ENCODE peak calls at places on chromosomes 12 and 14, in six cellular contexts. B is GM12878, C is IMR-90, S is K562, K is A549, E is HepG2. R is an unnamed sample.
A peak's percentile ranks its signal among the peaks of the same experiment; 100 is the strongest.

GRCh38 chr12:78194448-78194847 is 363.8 kb downstream of the NAV3 start:
- DNase-seq in S (no peak), K (no peak), B (no peak), C (peak; percentile 95), E (no peak), R (no peak)

GRCh38 chr12:102634216-102634615 is 153.9 kb upstream of the IGF1 start:
- DNase-seq in K (no peak), B (no peak), E (no peak), C (peak; percentile 79), S (no peak), R (no peak)

GRCh38 chr12:131732996-131733615 is 22.2 kb downstream of the SFSWAP start:
- DNase-seq in K (no peak), B (no peak), S (no peak), C (no peak), E (no peak), R (no peak)

GRCh38 chr12:96431067-96431466 is 30.8 kb upstream of the CDK17 start:
- DNase-seq in C (no peak), E (no peak), B (no peak), S (no peak), K (no peak), R (no peak)

GRCh38 chr14:23578560-23579310 is at the start of gene JPH4:
- DNase-seq in K (no peak), E (no peak), C (no peak), S (no peak), B (no peak), R (no peak)

GRCh38 chr12:84911331-84912190 is 1.0 kb downstream of the SLC6A15 start:
- DNase-seq in E (no peak), K (peak; percentile 72), S (no peak), B (no peak), C (peak; percentile 56), R (peak; percentile 79)

GRCh38 chr12:852864-853263 is 96.6 kb downstream of the RAD52 start:
- DNase-seq in B (no peak), K (no peak), E (no peak), C (no peak), S (no peak), R (no peak)

GRCh38 chr14:102370305-102370809 is 7.6 kb downstream of the TECPR2 start:
- DNase-seq in C (peak; percentile 13), E (no peak), B (no peak), S (no peak), K (peak; percentile 6), R (no peak)

GRCh38 chr14:86779416-86779815 is 1213.6 kb downstream of the GALC start:
- DNase-seq in C (peak; percentile 40), S (no peak), K (no peak), E (no peak), B (no peak), R (no peak)

GRCh38 chr14:83085725-83086124 is 1552.1 kb upstream of the SEL1L start:
- DNase-seq in C (peak; percentile 21), S (no peak), B (no peak), K (no peak), E (no peak), R (no peak)

GRCh38 chr14:26448181-26448855 is 149.5 kb downstream of the NOVA1 start:
- DNase-seq in E (no peak), S (no peak), C (no peak), K (no peak), B (no peak), R (no peak)

GRCh38 chr12:65755596-65755978 is 68.7 kb upstream of the HMGA2 start:
- DNase-seq in B (no peak), S (no peak), K (no peak), C (peak; percentile 36), E (no peak), R (no peak)

GRCh38 chr12:116368196-116369194 is 91.0 kb upstream of the MED13L start:
- DNase-seq in B (no peak), K (peak; percentile 99), E (no peak), S (no peak), C (no peak), R (no peak)

GRCh38 chr12:129840145-129840884 is 63.5 kb downstream of the TMEM132D start:
- DNase-seq in E (no peak), B (no peak), K (no peak), C (no peak), S (no peak), R (no peak)

GRCh38 chr14:45972416-45972815 is 679.2 kb downstream of the RPL10L start:
- DNase-seq in E (no peak), B (no peak), K (no peak), C (no peak), S (no peak), R (no peak)

GRCh38 chr14:64234877-64235651 is 59.1 kb downstream of the ESR2 start:
- DNase-seq in C (peak; percentile 14), K (no peak), S (no peak), E (no peak), B (no peak), R (no peak)

GRCh38 chr14:63663428-63664142 is 21.9 kb upstream of the WDR89 start:
- DNase-seq in E (peak; percentile 23), C (no peak), S (no peak), K (peak; percentile 18), B (no peak), R (no peak)

GRCh38 chr14:102493096-102493495 is 16.5 kb downstream of the ANKRD9 start:
- DNase-seq in S (no peak), K (no peak), B (no peak), C (no peak), E (no peak), R (no peak)

GRCh38 chr14:37150414-37150813 is 22.0 kb downstream of the SLC25A21 start:
- DNase-seq in C (peak; percentile 58), S (peak; percentile 46), B (no peak), E (peak; percentile 63), K (peak; percentile 50), R (peak; percentile 37)

GRCh38 chr14:64196668-64197411 is 97.3 kb downstream of the ESR2 start:
- DNase-seq in S (no peak), C (peak; percentile 64), E (no peak), K (no peak), B (no peak), R (peak; percentile 61)

DNA sequence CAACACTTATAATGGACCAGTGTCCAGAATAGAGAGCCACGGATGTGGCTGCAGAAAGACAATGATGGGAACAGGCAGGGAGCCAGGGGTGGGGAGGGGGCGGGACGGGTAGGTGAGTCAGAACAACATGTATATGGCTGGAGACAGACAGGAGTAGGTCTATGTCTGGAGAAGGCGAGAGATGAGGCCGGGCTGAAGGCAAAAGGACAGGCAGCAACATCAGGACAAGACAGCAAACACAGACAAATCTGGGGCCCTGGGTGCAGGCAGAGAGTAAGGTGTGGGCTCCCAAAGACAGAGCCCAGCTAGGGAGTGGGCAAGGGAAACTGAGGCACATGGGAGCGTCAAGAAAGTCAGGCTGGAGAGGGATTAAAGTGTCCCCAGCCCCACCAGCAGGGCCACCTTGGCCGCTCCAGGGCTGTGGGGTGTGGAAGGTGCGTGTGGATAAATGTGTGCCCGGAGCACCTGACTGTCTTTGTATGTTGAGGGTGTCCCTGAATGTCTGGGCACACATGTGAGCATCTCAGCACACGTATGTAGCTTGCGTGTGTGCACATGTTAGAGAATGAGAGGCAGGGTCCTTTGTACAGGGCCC is 44.1 kb downstream of the FAM222A start:
- DNase-seq in K (no peak), B (no peak), S (no peak), E (no peak), C (no peak), R (no peak)
- TF ChIP-seq BHLHE40 in K (no peak), B (no peak), S (no peak), E (no peak), C (no peak), R (no peak)

GRCh38 chr14:105208738-105209075 is 27.6 kb upstream of the NUDT14 start:
- DNase-seq in S (no peak), K (no peak), E (no peak), C (no peak), B (no peak), R (no peak)
- TF ChIP-seq BHLHE40 in S (no peak), K (no peak), E (no peak), C (no peak), B (no peak), R (no peak)

DNA sequence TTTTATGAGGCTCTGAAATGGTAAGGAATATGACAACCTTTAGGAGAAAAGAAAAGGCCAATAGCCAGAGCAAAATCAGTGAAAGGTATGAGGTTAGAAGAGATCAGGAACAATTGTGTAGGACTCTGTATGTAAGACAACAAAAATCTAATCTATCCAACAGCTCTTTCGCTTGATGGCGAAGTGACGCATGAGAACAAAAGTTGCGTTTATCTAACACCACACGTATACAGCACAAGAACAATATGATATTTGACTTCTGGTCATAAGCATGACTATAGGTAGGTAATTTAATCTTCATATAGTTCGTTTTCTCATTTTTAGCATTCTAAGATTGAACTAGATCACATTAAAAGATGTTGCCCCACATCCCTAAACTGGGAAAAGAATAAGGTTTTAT is 1.5 kb downstream of the CLECL1 start:
- DNase-seq in E (no peak), S (no peak), B (no peak), K (no peak), C (no peak), R (no peak)
- TF ChIP-seq BHLHE40 in E (no peak), S (no peak), B (no peak), K (no peak), C (no peak), R (no peak)

GRCh38 chr12:109951751-109952150 is 44.4 kb downstream of the GIT2 start:
- DNase-seq in B (no peak), K (no peak), C (peak; percentile 98), S (no peak), E (no peak), R (no peak)
- TF ChIP-seq BHLHE40 in B (no peak), K (no peak), C (no peak), S (no peak), E (no peak), R (no peak)

GRCh38 chr12:123242083-123242904 is 9.1 kb downstream of the MTRFR start:
- DNase-seq in K (no peak), E (no peak), B (no peak), S (no peak), C (peak; percentile 10), R (no peak)
- TF ChIP-seq BHLHE40 in K (no peak), E (no peak), B (no peak), S (no peak), C (no peak), R (no peak)

GRCh38 chr14:74765721-74766120 is 2.6 kb downstream of the YLPM1 start:
- DNase-seq in B (no peak), E (no peak), S (no peak), C (no peak), K (no peak), R (no peak)

GRCh38 chr14:74762917-74763802 is at the start of gene YLPM1:
- DNase-seq in B (peak; percentile 97), E (peak; percentile 94), C (peak; percentile 98), S (peak; percentile 88), K (peak; percentile 98), R (peak; percentile 94)

DNA sequence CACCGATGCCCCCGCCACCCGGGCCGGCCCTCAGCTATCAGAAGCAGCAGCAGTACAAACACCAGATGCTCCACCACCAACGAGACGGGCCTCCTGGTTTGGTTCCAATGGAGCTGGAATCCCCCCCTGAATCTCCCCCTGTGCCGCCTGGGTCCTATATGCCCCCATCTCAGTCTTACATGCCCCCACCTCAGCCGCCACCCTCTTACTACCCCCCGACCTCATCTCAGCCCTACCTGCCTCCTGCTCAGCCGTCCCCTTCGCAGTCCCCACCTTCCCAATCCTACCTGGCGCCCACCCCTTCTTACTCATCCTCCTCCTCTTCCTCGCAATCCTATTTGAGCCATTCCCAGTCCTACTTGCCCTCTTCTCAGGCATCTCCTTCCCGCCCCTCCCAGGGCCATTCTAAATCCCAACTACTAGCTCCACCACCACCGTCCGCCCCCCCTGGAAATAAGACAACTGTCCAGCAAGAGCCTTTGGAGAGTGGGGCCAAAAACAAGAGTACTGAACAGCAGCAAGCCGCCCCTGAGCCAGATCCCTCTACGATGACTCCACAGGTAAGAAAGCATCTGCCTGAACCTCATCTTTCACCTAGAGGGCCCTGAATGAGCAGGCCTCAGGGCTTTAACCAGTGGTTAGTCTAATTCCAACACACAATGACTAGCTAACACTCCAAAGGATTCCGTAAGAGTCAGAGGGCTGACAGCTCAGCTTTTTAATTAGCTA is 851 bp downstream of the YLPM1 start:
- DNase-seq in K (no peak), E (no peak), S (peak; percentile 12), B (no peak), C (peak; percentile 17), R (peak; percentile 14)
- TF ChIP-seq BHLHE40 in K (no peak), E (no peak), S (no peak), B (no peak), C (no peak), R (no peak)